ENCODE peak calls at places on chromosomes 13 and 19, in five cellular contexts. One of them, this sample, is unnamed. For H3K4me1, the result is how much of the 10 kb centered on the place peaks cover.

GRCh38 chr19:17846146-17846545 is 1.6 kb downstream of the JAK3 start:
- DNase-seq in CD4-positive, CD25-positive, alpha-beta regulatory T cell: peak
- DNase-seq in PC-3: no peak
- DNase-seq in fibroblast of lung: no peak
- DNase-seq in GM23338: no peak
- DNase-seq in this sample: no peak

GRCh38 chr19:56321981-56322558 is 7.4 kb upstream of the ZSCAN5A start:
- DNase-seq in PC-3: no peak
- DNase-seq in CD4-positive, CD25-positive, alpha-beta regulatory T cell: no peak
- DNase-seq in GM23338: no peak
- DNase-seq in fibroblast of lung: no peak
- DNase-seq in this sample: no peak

GRCh38 chr19:37981785-37982475 is 74.9 kb downstream of the SIPA1L3 start:
- DNase-seq in CD4-positive, CD25-positive, alpha-beta regulatory T cell: no peak
- DNase-seq in PC-3: no peak
- DNase-seq in GM23338: no peak
- DNase-seq in fibroblast of lung: peak
- DNase-seq in this sample: no peak

GRCh38 chr13:101917475-101917810 is 465.0 kb downstream of the ITGBL1 start:
- DNase-seq in GM23338: peak
- DNase-seq in CD4-positive, CD25-positive, alpha-beta regulatory T cell: no peak
- DNase-seq in fibroblast of lung: no peak
- DNase-seq in PC-3: no peak
- DNase-seq in this sample: no peak

GRCh38 chr13:30652746-30653145 is 35.0 kb downstream of the USPL1 start:
- DNase-seq in fibroblast of lung: peak
- DNase-seq in CD4-positive, CD25-positive, alpha-beta regulatory T cell: no peak
- DNase-seq in GM23338: no peak
- DNase-seq in PC-3: no peak
- DNase-seq in this sample: no peak

GRCh38 chr13:98842074-98842473 is 89.6 kb upstream of the SLC15A1 start:
- DNase-seq in GM23338: no peak
- DNase-seq in PC-3: no peak
- DNase-seq in fibroblast of lung: no peak
- DNase-seq in CD4-positive, CD25-positive, alpha-beta regulatory T cell: no peak
- DNase-seq in this sample: no peak

GRCh38 chr19:49056101-49056901 is 1.2 kb downstream of the CGB7 start:
- DNase-seq in CD4-positive, CD25-positive, alpha-beta regulatory T cell: peak
- DNase-seq in PC-3: peak
- DNase-seq in fibroblast of lung: peak
- DNase-seq in GM23338: peak
- DNase-seq in this sample: peak

GRCh38 chr19:1453525-1454371 is 3.8 kb downstream of the APC2 start:
- DNase-seq in CD4-positive, CD25-positive, alpha-beta regulatory T cell: no peak
- DNase-seq in PC-3: peak
- DNase-seq in GM23338: peak
- DNase-seq in fibroblast of lung: peak
- DNase-seq in this sample: no peak

GRCh38 chr13:44156294-44156658 is 217.3 kb upstream of the SERP2 start:
- DNase-seq in fibroblast of lung: no peak
- DNase-seq in GM23338: no peak
- DNase-seq in CD4-positive, CD25-positive, alpha-beta regulatory T cell: no peak
- DNase-seq in PC-3: no peak
- DNase-seq in this sample: no peak

GRCh38 chr13:31538067-31539042 is 201.0 kb upstream of the RXFP2 start:
- DNase-seq in PC-3: peak
- DNase-seq in GM23338: peak
- DNase-seq in CD4-positive, CD25-positive, alpha-beta regulatory T cell: no peak
- DNase-seq in fibroblast of lung: peak
- DNase-seq in this sample: no peak

GRCh38 chr13:105213512-105213911 is 1322.0 kb downstream of the EFNB2 start:
- DNase-seq in GM23338: peak
- DNase-seq in PC-3: no peak
- DNase-seq in CD4-positive, CD25-positive, alpha-beta regulatory T cell: no peak
- DNase-seq in fibroblast of lung: no peak
- DNase-seq in this sample: no peak

GRCh38 chr13:34174671-34175145 is 356.8 kb downstream of the RFC3 start:
- DNase-seq in CD4-positive, CD25-positive, alpha-beta regulatory T cell: no peak
- DNase-seq in fibroblast of lung: peak
- DNase-seq in GM23338: no peak
- DNase-seq in PC-3: peak
- DNase-seq in this sample: no peak

GRCh38 chr13:112715715-112716460 is 26.1 kb downstream of the ATP11A start:
- DNase-seq in GM23338: no peak
- DNase-seq in PC-3: no peak
- DNase-seq in fibroblast of lung: no peak
- DNase-seq in CD4-positive, CD25-positive, alpha-beta regulatory T cell: no peak
- DNase-seq in this sample: no peak

GRCh38 chr13:38350114-38350617 is 515 bp downstream of the UFM1 start:
- DNase-seq in CD4-positive, CD25-positive, alpha-beta regulatory T cell: peak
- DNase-seq in GM23338: peak
- DNase-seq in fibroblast of lung: peak
- DNase-seq in PC-3: peak
- DNase-seq in this sample: peak

GRCh38 chr19:34793562-34793961 is 20.5 kb upstream of the ZNF599 start:
- DNase-seq in CD4-positive, CD25-positive, alpha-beta regulatory T cell: no peak
- DNase-seq in PC-3: no peak
- DNase-seq in fibroblast of lung: no peak
- DNase-seq in GM23338: no peak
- DNase-seq in this sample: no peak

GRCh38 chr19:58559275-58560006 is 1.0 kb upstream of the UBE2M start:
- DNase-seq in fibroblast of lung: peak
- DNase-seq in CD4-positive, CD25-positive, alpha-beta regulatory T cell: peak
- DNase-seq in GM23338: peak
- DNase-seq in PC-3: peak
- DNase-seq in this sample: peak

GRCh38 chr13:48775804-48776203 is 122.1 kb downstream of the CYSLTR2 start:
- DNase-seq in CD4-positive, CD25-positive, alpha-beta regulatory T cell: no peak
- DNase-seq in GM23338: no peak
- DNase-seq in fibroblast of lung: peak
- DNase-seq in PC-3: peak
- DNase-seq in this sample: no peak

GRCh38 chr19:4979211-4979807 is 10.4 kb downstream of the KDM4B start:
- DNase-seq in fibroblast of lung: no peak
- DNase-seq in GM23338: no peak
- DNase-seq in PC-3: no peak
- DNase-seq in CD4-positive, CD25-positive, alpha-beta regulatory T cell: no peak
- DNase-seq in this sample: no peak

GRCh38 chr13:37288057-37288720 is 182.7 kb upstream of the CSNK1A1L start:
- DNase-seq in PC-3: no peak
- DNase-seq in GM23338: no peak
- DNase-seq in CD4-positive, CD25-positive, alpha-beta regulatory T cell: no peak
- DNase-seq in fibroblast of lung: no peak
- DNase-seq in this sample: no peak

GRCh38 chr13:38539632-38540031 is 147.2 kb upstream of the FREM2 start:
- DNase-seq in GM23338: no peak
- DNase-seq in CD4-positive, CD25-positive, alpha-beta regulatory T cell: no peak
- DNase-seq in PC-3: no peak
- DNase-seq in fibroblast of lung: no peak
- DNase-seq in this sample: no peak

GRCh38 chr13:112619730-112620639 is 32.0 kb upstream of the TUBGCP3 start:
- DNase-seq in fibroblast of lung: peak
- DNase-seq in GM23338: peak
- DNase-seq in PC-3: no peak
- DNase-seq in CD4-positive, CD25-positive, alpha-beta regulatory T cell: no peak
- DNase-seq in this sample: no peak

GRCh38 chr13:25267715-25268114 is 19.6 kb downstream of the MTMR6 start:
- DNase-seq in PC-3: peak
- DNase-seq in GM23338: no peak
- DNase-seq in CD4-positive, CD25-positive, alpha-beta regulatory T cell: no peak
- DNase-seq in fibroblast of lung: peak
- DNase-seq in this sample: no peak

GRCh38 chr19:2081873-2082810 is 14.0 kb downstream of the MOB3A start:
- DNase-seq in PC-3: no peak
- DNase-seq in GM23338: no peak
- DNase-seq in fibroblast of lung: no peak
- DNase-seq in CD4-positive, CD25-positive, alpha-beta regulatory T cell: peak
- DNase-seq in this sample: no peak

GRCh38 chr19:31418692-31419430 is 69.6 kb upstream of the TSHZ3 start:
- DNase-seq in GM23338: peak
- DNase-seq in fibroblast of lung: no peak
- DNase-seq in CD4-positive, CD25-positive, alpha-beta regulatory T cell: no peak
- DNase-seq in PC-3: no peak
- DNase-seq in this sample: no peak

GRCh38 chr19:2231621-2232221 is 4.4 kb downstream of the PLEKHJ1 start:
- DNase-seq in PC-3: no peak
- DNase-seq in fibroblast of lung: no peak
- DNase-seq in GM23338: no peak
- DNase-seq in CD4-positive, CD25-positive, alpha-beta regulatory T cell: no peak
- DNase-seq in this sample: no peak

GRCh38 chr19:11242864-11243797 is 3.7 kb downstream of the ANGPTL8 start:
- DNase-seq in fibroblast of lung: peak
- DNase-seq in GM23338: peak
- DNase-seq in CD4-positive, CD25-positive, alpha-beta regulatory T cell: peak
- DNase-seq in PC-3: peak
- DNase-seq in this sample: peak

GRCh38 chr13:41274881-41275280 is 11.5 kb upstream of the MTRF1 start:
- DNase-seq in PC-3: no peak
- DNase-seq in fibroblast of lung: no peak
- DNase-seq in CD4-positive, CD25-positive, alpha-beta regulatory T cell: no peak
- DNase-seq in GM23338: no peak
- DNase-seq in this sample: no peak

GRCh38 chr13:27170221-27170520 is 1.4 kb downstream of the USP12 start:
- DNase-seq in fibroblast of lung: peak
- DNase-seq in CD4-positive, CD25-positive, alpha-beta regulatory T cell: no peak
- DNase-seq in PC-3: peak
- DNase-seq in GM23338: no peak
- DNase-seq in this sample: no peak

GRCh38 chr13:27171244-27171829 is at the start of gene USP12:
- DNase-seq in PC-3: no peak
- DNase-seq in fibroblast of lung: peak
- DNase-seq in CD4-positive, CD25-positive, alpha-beta regulatory T cell: no peak
- DNase-seq in GM23338: peak
- DNase-seq in this sample: peak

GRCh38 chr13:27170521-27171243 is 929 bp downstream of the USP12 start:
- DNase-seq in PC-3: peak
- DNase-seq in fibroblast of lung: no peak
- DNase-seq in CD4-positive, CD25-positive, alpha-beta regulatory T cell: peak
- DNase-seq in GM23338: peak
- DNase-seq in this sample: peak

GRCh38 chr13:27172495-27172842 is 858 bp upstream of the USP12 start:
- DNase-seq in fibroblast of lung: peak
- DNase-seq in GM23338: no peak
- DNase-seq in PC-3: peak
- DNase-seq in CD4-positive, CD25-positive, alpha-beta regulatory T cell: no peak
- DNase-seq in this sample: no peak

GRCh38 chr13:27171830-27172494 is 351 bp upstream of the USP12 start:
- DNase-seq in GM23338: peak
- DNase-seq in CD4-positive, CD25-positive, alpha-beta regulatory T cell: peak
- DNase-seq in PC-3: peak
- DNase-seq in fibroblast of lung: peak
- DNase-seq in this sample: peak
- H3K4me1 ChIP-seq in GM23338: under half
- H3K4me1 ChIP-seq in CD4-positive, CD25-positive, alpha-beta regulatory T cell: under half
- H3K4me1 ChIP-seq in PC-3: under half
- H3K4me1 ChIP-seq in fibroblast of lung: under half
- H3K4me1 ChIP-seq in this sample: under half

GRCh38 chr19:40805258-40805868 is 6.4 kb downstream of the EGLN2 start:
- DNase-seq in CD4-positive, CD25-positive, alpha-beta regulatory T cell: no peak
- DNase-seq in fibroblast of lung: no peak
- DNase-seq in PC-3: no peak
- DNase-seq in GM23338: no peak
- DNase-seq in this sample: no peak

GRCh38 chr19:40803857-40804782 is 5.1 kb downstream of the EGLN2 start:
- DNase-seq in PC-3: peak
- DNase-seq in fibroblast of lung: no peak
- DNase-seq in CD4-positive, CD25-positive, alpha-beta regulatory T cell: peak
- DNase-seq in GM23338: peak
- DNase-seq in this sample: peak

GRCh38 chr19:40803170-40803856 is 4.3 kb downstream of the EGLN2 start:
- DNase-seq in GM23338: no peak
- DNase-seq in fibroblast of lung: no peak
- DNase-seq in PC-3: no peak
- DNase-seq in CD4-positive, CD25-positive, alpha-beta regulatory T cell: no peak
- DNase-seq in this sample: peak

GRCh38 chr19:40806385-40807146 is 7.6 kb downstream of the EGLN2 start:
- DNase-seq in GM23338: peak
- DNase-seq in PC-3: no peak
- DNase-seq in fibroblast of lung: peak
- DNase-seq in CD4-positive, CD25-positive, alpha-beta regulatory T cell: peak
- DNase-seq in this sample: peak

DNA sequence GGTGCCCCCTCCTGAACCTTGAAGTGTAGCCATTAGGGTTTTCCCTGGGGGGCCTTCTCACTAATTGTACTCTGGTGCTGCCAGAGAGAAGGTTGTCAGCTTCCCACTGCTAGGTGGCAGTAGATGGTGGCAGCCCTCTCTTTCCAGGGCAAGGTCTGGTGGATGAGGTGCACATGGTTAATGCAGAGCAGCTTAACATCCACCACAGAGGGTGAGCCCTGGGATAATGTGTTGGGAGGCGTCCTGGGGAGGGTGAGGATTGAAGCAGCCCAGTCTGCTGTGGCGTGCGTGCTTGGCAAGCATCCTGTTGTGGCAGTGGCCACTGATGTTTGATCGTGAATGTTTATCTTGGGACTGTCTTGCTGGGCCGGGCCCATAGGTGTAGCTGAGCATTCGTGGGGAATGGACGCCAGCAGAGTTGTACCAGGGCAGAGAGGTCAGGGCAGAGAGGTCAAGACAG is 5.8 kb downstream of the EGLN2 start:
- DNase-seq in fibroblast of lung: no peak
- DNase-seq in GM23338: no peak
- DNase-seq in CD4-positive, CD25-positive, alpha-beta regulatory T cell: no peak
- DNase-seq in PC-3: no peak
- DNase-seq in this sample: peak
- H3K4me1 ChIP-seq in fibroblast of lung: under half
- H3K4me1 ChIP-seq in GM23338: half or more
- H3K4me1 ChIP-seq in CD4-positive, CD25-positive, alpha-beta regulatory T cell: half or more
- H3K4me1 ChIP-seq in PC-3: under half
- H3K4me1 ChIP-seq in this sample: under half

GRCh38 chr13:85386424-85386823 is 412.8 kb downstream of the SLITRK6 start:
- DNase-seq in PC-3: no peak
- DNase-seq in CD4-positive, CD25-positive, alpha-beta regulatory T cell: no peak
- DNase-seq in GM23338: no peak
- DNase-seq in fibroblast of lung: peak
- DNase-seq in this sample: no peak
- H3K4me1 ChIP-seq in PC-3: under half
- H3K4me1 ChIP-seq in CD4-positive, CD25-positive, alpha-beta regulatory T cell: under half
- H3K4me1 ChIP-seq in GM23338: under half
- H3K4me1 ChIP-seq in fibroblast of lung: under half
- H3K4me1 ChIP-seq in this sample: under half

DNA sequence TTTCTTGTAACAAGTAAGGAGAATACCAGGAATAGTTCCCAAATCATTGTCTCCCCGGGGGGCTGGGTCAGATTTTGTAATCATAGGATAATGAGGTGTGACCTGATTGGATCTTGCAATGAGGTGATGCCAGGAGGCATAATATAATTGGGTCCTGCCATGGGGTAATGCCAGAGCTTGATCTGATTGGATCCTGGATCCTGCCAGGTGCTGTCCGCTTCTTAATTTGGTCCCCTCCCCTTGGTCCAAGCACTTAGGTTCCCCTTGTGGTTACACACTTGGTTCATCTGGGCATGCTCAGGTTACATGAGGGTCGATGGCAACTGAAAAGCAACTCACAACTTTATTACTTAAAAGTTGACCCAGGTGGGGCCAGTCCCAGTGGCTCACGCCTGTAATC is 20.1 kb downstream of the RASL11A start:
- DNase-seq in fibroblast of lung: no peak
- DNase-seq in PC-3: no peak
- DNase-seq in GM23338: peak
- DNase-seq in CD4-positive, CD25-positive, alpha-beta regulatory T cell: no peak
- DNase-seq in this sample: no peak
- H3K4me1 ChIP-seq in fibroblast of lung: under half
- H3K4me1 ChIP-seq in PC-3: under half
- H3K4me1 ChIP-seq in GM23338: under half
- H3K4me1 ChIP-seq in CD4-positive, CD25-positive, alpha-beta regulatory T cell: under half
- H3K4me1 ChIP-seq in this sample: under half